ENCODE peak calls at places on chromosome 20, in eight cellular contexts. One of them, this sample, is unnamed.
A peak's percentile ranks its signal among the peaks of the same experiment; 100 is the strongest.

GRCh38 chr20:25050082-25050481 is 7.9 kb downstream of the ACSS1 start:
- DNase-seq in tibial artery: no peak
- DNase-seq in CD8-positive, alpha-beta T cell: no peak
- DNase-seq in left lung: no peak
- DNase-seq in tibial nerve: no peak
- DNase-seq in breast epithelium: no peak
- DNase-seq in K562: no peak
- DNase-seq in psoas muscle: no peak
- DNase-seq in this sample: peak; percentile 11

GRCh38 chr20:4102381-4102780 is 87.0 kb upstream of the RNF24 start:
- DNase-seq in tibial artery: no peak
- DNase-seq in CD8-positive, alpha-beta T cell: no peak
- DNase-seq in left lung: no peak
- DNase-seq in tibial nerve: no peak
- DNase-seq in breast epithelium: no peak
- DNase-seq in K562: no peak
- DNase-seq in psoas muscle: no peak
- DNase-seq in this sample: no peak

GRCh38 chr20:41218466-41218865 is 81.1 kb downstream of the PLCG1 start:
- DNase-seq in tibial artery: no peak
- DNase-seq in CD8-positive, alpha-beta T cell: no peak
- DNase-seq in left lung: no peak
- DNase-seq in tibial nerve: no peak
- DNase-seq in breast epithelium: peak; percentile 41
- DNase-seq in K562: no peak
- DNase-seq in psoas muscle: no peak
- DNase-seq in this sample: no peak

GRCh38 chr20:58978351-58979190 is 2.5 kb upstream of the NELFCD start:
- DNase-seq in tibial artery: no peak
- DNase-seq in CD8-positive, alpha-beta T cell: no peak
- DNase-seq in left lung: no peak
- DNase-seq in tibial nerve: no peak
- DNase-seq in breast epithelium: no peak
- DNase-seq in K562: no peak
- DNase-seq in psoas muscle: no peak
- DNase-seq in this sample: no peak

GRCh38 chr20:59040682-59041081 is 1.9 kb downstream of the PRELID3B start:
- DNase-seq in tibial artery: no peak
- DNase-seq in CD8-positive, alpha-beta T cell: no peak
- DNase-seq in left lung: no peak
- DNase-seq in tibial nerve: no peak
- DNase-seq in breast epithelium: no peak
- DNase-seq in K562: no peak
- DNase-seq in psoas muscle: no peak
- DNase-seq in this sample: no peak

GRCh38 chr20:58852559-58853271 is at the start of gene GNAS:
- DNase-seq in tibial artery: no peak
- DNase-seq in CD8-positive, alpha-beta T cell: peak; percentile 53
- DNase-seq in left lung: peak; percentile 49
- DNase-seq in tibial nerve: peak; percentile 31
- DNase-seq in breast epithelium: no peak
- DNase-seq in K562: peak; percentile 35
- DNase-seq in psoas muscle: peak; percentile 83
- DNase-seq in this sample: peak; percentile 55

GRCh38 chr20:37627060-37627766 is 66.6 kb upstream of the CTNNBL1 start:
- DNase-seq in tibial artery: no peak
- DNase-seq in CD8-positive, alpha-beta T cell: peak; percentile 7
- DNase-seq in left lung: peak; percentile 39
- DNase-seq in tibial nerve: peak; percentile 7
- DNase-seq in breast epithelium: no peak
- DNase-seq in K562: peak; percentile 77
- DNase-seq in psoas muscle: peak; percentile 60
- DNase-seq in this sample: peak; percentile 31

GRCh38 chr20:34042286-34042685 is 48.6 kb downstream of the RALY start:
- DNase-seq in tibial artery: no peak
- DNase-seq in CD8-positive, alpha-beta T cell: no peak
- DNase-seq in left lung: no peak
- DNase-seq in tibial nerve: no peak
- DNase-seq in breast epithelium: no peak
- DNase-seq in K562: no peak
- DNase-seq in psoas muscle: no peak
- DNase-seq in this sample: no peak

GRCh38 chr20:50223321-50223995 is 32.8 kb downstream of the CEBPB start:
- DNase-seq in tibial artery: no peak
- DNase-seq in CD8-positive, alpha-beta T cell: no peak
- DNase-seq in left lung: no peak
- DNase-seq in tibial nerve: no peak
- DNase-seq in breast epithelium: no peak
- DNase-seq in K562: no peak
- DNase-seq in psoas muscle: no peak
- DNase-seq in this sample: no peak

GRCh38 chr20:53080969-53081871 is 109.1 kb downstream of the TSHZ2 start:
- DNase-seq in tibial artery: no peak
- DNase-seq in CD8-positive, alpha-beta T cell: no peak
- DNase-seq in left lung: peak; percentile 43
- DNase-seq in tibial nerve: no peak
- DNase-seq in breast epithelium: peak; percentile 61
- DNase-seq in K562: no peak
- DNase-seq in psoas muscle: no peak
- DNase-seq in this sample: no peak

GRCh38 chr20:49372095-49372734 is 94.4 kb upstream of the ZNFX1 start:
- DNase-seq in tibial artery: no peak
- DNase-seq in CD8-positive, alpha-beta T cell: no peak
- DNase-seq in left lung: no peak
- DNase-seq in tibial nerve: no peak
- DNase-seq in breast epithelium: peak; percentile 63
- DNase-seq in K562: no peak
- DNase-seq in psoas muscle: no peak
- DNase-seq in this sample: no peak

GRCh38 chr20:3543901-3544507 is 73.2 kb downstream of the ATRN start:
- DNase-seq in tibial artery: no peak
- DNase-seq in CD8-positive, alpha-beta T cell: no peak
- DNase-seq in left lung: no peak
- DNase-seq in tibial nerve: no peak
- DNase-seq in breast epithelium: peak; percentile 47
- DNase-seq in K562: no peak
- DNase-seq in psoas muscle: no peak
- DNase-seq in this sample: no peak

DNA sequence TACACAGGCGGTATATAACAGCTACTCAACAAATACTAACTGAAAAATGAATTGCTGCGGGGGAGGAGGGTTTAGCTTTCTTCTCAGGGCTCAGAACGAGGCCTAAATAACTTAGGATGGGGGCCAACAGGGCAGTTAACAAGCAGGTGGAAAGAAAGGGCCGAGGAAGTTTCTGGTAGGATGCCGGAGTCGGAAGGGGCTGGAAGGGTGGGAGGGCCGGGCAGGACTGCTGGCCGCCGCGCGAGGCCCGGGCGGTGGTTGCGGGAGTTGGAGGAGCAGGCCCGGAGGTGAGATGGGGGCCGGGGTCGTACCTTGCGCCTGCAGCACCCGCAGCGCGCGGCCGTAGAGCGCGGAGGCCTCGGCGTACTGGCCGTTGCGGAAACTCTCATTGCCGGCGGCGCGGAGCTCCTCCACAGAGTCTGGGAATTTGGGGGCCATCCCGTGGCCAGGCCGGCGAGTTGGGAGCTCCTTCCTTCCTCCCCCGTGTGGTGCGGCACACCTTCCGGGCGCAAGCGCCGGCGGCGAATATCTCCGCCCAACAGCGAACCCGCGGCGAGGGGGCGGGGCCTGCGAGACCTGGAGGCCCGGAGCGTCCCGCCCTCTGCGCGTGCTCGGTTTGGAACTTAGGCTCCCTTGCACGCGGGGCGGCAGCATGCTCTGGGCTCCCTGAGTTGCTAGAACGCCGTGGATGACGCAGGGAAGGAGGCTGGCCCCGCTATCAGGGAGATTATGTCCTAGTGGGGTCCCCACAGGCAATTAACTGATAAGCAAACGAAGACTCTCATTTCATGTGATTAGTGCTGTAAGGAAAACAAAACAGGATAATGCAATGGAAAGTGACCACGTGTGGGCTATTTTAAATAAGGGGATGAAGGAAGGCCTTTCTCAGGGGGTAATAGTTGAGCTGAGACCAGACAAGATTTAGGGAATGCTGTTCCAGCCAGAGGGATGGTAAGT is at the start of gene TOMM34:
- DNase-seq in tibial artery: peak; percentile 97
- DNase-seq in CD8-positive, alpha-beta T cell: peak; percentile 96
- DNase-seq in left lung: peak; percentile 96
- DNase-seq in tibial nerve: peak; percentile 92
- DNase-seq in breast epithelium: peak; percentile 83
- DNase-seq in K562: peak; percentile 98
- DNase-seq in psoas muscle: peak; percentile 96
- DNase-seq in this sample: peak; percentile 92
- TF ChIP-seq CTCF in tibial artery: no peak
- TF ChIP-seq CTCF in CD8-positive, alpha-beta T cell: no peak
- TF ChIP-seq CTCF in left lung: no peak
- TF ChIP-seq CTCF in tibial nerve: no peak
- TF ChIP-seq CTCF in breast epithelium: no peak
- TF ChIP-seq CTCF in K562: no peak
- TF ChIP-seq CTCF in psoas muscle: peak; percentile 6
- TF ChIP-seq CTCF in this sample: no peak

GRCh38 chr20:63114006-63114692 is 101.8 kb downstream of the YTHDF1 start:
- DNase-seq in tibial artery: no peak
- DNase-seq in CD8-positive, alpha-beta T cell: no peak
- DNase-seq in left lung: no peak
- DNase-seq in tibial nerve: no peak
- DNase-seq in breast epithelium: no peak
- DNase-seq in K562: no peak
- DNase-seq in psoas muscle: peak; percentile 23
- DNase-seq in this sample: no peak

GRCh38 chr20:63114693-63115069 is 101.2 kb downstream of the YTHDF1 start:
- DNase-seq in tibial artery: no peak
- DNase-seq in CD8-positive, alpha-beta T cell: no peak
- DNase-seq in left lung: no peak
- DNase-seq in tibial nerve: no peak
- DNase-seq in breast epithelium: no peak
- DNase-seq in K562: no peak
- DNase-seq in psoas muscle: peak; percentile 5
- DNase-seq in this sample: no peak

GRCh38 chr20:63117151-63117550 is 98.8 kb downstream of the YTHDF1 start:
- DNase-seq in tibial artery: no peak
- DNase-seq in CD8-positive, alpha-beta T cell: no peak
- DNase-seq in left lung: no peak
- DNase-seq in tibial nerve: no peak
- DNase-seq in breast epithelium: no peak
- DNase-seq in K562: no peak
- DNase-seq in psoas muscle: peak; percentile 8
- DNase-seq in this sample: no peak

GRCh38 chr20:63116412-63117106 is 99.4 kb downstream of the YTHDF1 start:
- DNase-seq in tibial artery: no peak
- DNase-seq in CD8-positive, alpha-beta T cell: no peak
- DNase-seq in left lung: no peak
- DNase-seq in tibial nerve: no peak
- DNase-seq in breast epithelium: no peak
- DNase-seq in K562: peak; percentile 48
- DNase-seq in psoas muscle: peak; percentile 36
- DNase-seq in this sample: no peak

DNA sequence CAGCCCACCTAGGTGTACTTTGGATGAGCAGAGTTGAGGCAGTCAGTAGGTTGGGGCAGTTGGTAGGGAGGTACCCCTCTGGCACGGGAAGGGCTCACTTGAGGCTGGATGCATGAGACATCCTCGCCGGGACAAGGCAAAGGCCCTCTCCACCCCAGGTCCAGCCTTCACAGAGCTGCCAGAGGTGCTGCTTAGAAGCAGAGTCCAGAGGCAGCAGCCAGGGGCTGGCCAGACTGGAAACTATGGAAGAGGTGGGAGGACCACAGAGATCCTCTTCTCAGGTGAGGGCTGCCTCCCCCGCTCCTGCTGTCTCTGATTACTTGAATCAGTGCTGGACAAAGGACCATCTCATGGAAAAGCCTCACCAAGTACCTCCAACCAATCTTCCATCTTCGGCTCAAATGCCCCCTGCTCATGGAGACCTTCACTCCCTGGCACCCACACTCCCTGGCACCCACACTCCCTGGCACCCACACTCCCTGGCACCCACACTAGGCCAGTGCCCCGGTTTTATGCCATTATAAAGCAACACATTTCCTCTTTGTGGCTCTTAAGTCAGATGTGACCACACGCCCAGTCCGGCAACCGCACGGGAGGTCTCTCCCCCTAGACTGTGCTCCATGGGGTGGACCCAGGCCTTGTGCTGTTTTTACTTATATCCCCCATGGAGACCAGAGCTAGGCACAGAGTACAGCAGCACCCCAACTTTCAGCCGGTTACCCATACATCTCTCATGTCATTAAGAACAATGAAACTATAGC is 100.1 kb downstream of the YTHDF1 start:
- DNase-seq in tibial artery: no peak
- DNase-seq in CD8-positive, alpha-beta T cell: no peak
- DNase-seq in left lung: no peak
- DNase-seq in tibial nerve: no peak
- DNase-seq in breast epithelium: no peak
- DNase-seq in K562: no peak
- DNase-seq in psoas muscle: peak; percentile 34
- DNase-seq in this sample: no peak
- H3K36me3 ChIP-seq in tibial artery: no peaks in the 10 kb centered on the region
- H3K36me3 ChIP-seq in CD8-positive, alpha-beta T cell: no peaks in the 10 kb centered on the region
- H3K36me3 ChIP-seq in left lung: no peaks in the 10 kb centered on the region
- H3K36me3 ChIP-seq in tibial nerve: no peaks in the 10 kb centered on the region
- H3K36me3 ChIP-seq in breast epithelium: no peaks in the 10 kb centered on the region
- H3K36me3 ChIP-seq in K562: no peaks in the 10 kb centered on the region
- H3K36me3 ChIP-seq in psoas muscle: no peaks in the 10 kb centered on the region
- H3K36me3 ChIP-seq in this sample: no peaks in the 10 kb centered on the region

GRCh38 chr20:19274412-19275015 is 62.1 kb downstream of the SLC24A3 start:
- DNase-seq in tibial artery: peak; percentile 60
- DNase-seq in CD8-positive, alpha-beta T cell: no peak
- DNase-seq in left lung: no peak
- DNase-seq in tibial nerve: peak; percentile 68
- DNase-seq in breast epithelium: no peak
- DNase-seq in K562: no peak
- DNase-seq in psoas muscle: peak; percentile 59
- DNase-seq in this sample: peak; percentile 63
- H3K4me1 ChIP-seq in tibial artery: peaks cover 17% of the 10 kb centered on the region
- H3K4me1 ChIP-seq in CD8-positive, alpha-beta T cell: no peaks in the 10 kb centered on the region
- H3K4me1 ChIP-seq in left lung: peaks cover 13% of the 10 kb centered on the region
- H3K4me1 ChIP-seq in tibial nerve: peaks cover 14% of the 10 kb centered on the region
- H3K4me1 ChIP-seq in breast epithelium: peaks cover 11% of the 10 kb centered on the region
- H3K4me1 ChIP-seq in K562: no peaks in the 10 kb centered on the region
- H3K4me1 ChIP-seq in psoas muscle: peaks cover 14% of the 10 kb centered on the region
- H3K4me1 ChIP-seq in this sample: peaks cover 11% of the 10 kb centered on the region

DNA sequence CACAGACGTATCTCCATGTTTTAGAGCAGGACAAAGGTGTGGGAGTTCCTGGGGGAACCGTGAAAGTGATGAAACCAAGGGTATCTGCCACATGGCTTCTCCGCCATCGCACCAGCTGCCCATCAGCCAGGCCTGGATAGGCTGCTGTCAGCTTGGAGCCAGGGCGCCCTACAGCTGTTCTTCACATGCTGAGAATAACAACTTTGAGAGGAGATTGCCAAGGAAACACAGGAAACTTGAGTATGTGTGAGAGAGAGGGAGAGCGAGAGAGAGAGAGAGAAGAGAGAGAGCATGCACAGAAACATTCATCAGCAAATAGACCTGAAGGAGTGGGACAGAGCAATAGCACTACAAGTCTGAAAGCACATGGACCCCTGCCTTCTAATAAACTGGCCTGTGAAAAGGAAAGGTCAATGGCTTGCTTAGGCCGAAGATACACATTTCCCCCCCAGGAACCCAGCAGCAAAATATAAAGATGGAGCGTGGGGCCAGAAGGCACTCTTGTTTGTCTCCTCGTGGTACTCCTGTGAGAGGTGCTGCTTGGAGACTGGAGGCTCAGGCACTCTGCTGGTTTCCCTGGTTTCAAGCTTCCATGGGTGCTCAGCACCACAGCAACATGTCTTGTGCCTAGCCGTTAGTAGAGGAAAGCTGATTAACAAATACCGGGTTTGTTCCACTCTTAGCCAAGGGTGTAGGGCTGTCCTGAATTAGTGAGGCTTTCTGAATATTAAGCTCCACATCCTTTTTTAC is 53.0 kb downstream of the SNAP25 start:
- DNase-seq in tibial artery: no peak
- DNase-seq in CD8-positive, alpha-beta T cell: no peak
- DNase-seq in left lung: no peak
- DNase-seq in tibial nerve: no peak
- DNase-seq in breast epithelium: no peak
- DNase-seq in K562: no peak
- DNase-seq in psoas muscle: no peak
- DNase-seq in this sample: no peak
- TF ChIP-seq CTCF in tibial artery: no peak
- TF ChIP-seq CTCF in CD8-positive, alpha-beta T cell: no peak
- TF ChIP-seq CTCF in left lung: no peak
- TF ChIP-seq CTCF in tibial nerve: no peak
- TF ChIP-seq CTCF in breast epithelium: no peak
- TF ChIP-seq CTCF in K562: no peak
- TF ChIP-seq CTCF in psoas muscle: no peak
- TF ChIP-seq CTCF in this sample: no peak